ENCODE peak calls at places on chromosomes 3 and 15, in four cellular contexts. O, Z, V and Q are unnamed samples.

GRCh38 chr3:16474304-16474703 is 39.2 kb downstream of the RFTN1 start:
- DNase-seq in V (no peak), O (no peak), Z (no peak), Q (no peak)

GRCh38 chr15:31396881-31397560 is 70.4 kb downstream of the KLF13 start:
- DNase-seq in Z (peak), V (peak), O (peak), Q (peak)

GRCh38 chr3:74607803-74608202 is 6.7 kb downstream of the CNTN3 start:
- DNase-seq in V (no peak), O (no peak), Z (no peak), Q (no peak)

GRCh38 chr15:98850991-98851776 is 156.4 kb downstream of the PGPEP1L start:
- DNase-seq in V (peak), O (peak), Z (peak), Q (peak)

GRCh38 chr3:183265713-183266417 is 12.8 kb downstream of the B3GNT5 start:
- DNase-seq in V (no peak), O (no peak), Z (no peak), Q (no peak)

GRCh38 chr3:53328750-53329149 is 18.6 kb downstream of the DCP1A start:
- DNase-seq in V (no peak), O (no peak), Z (peak), Q (no peak)

GRCh38 chr15:77548608-77549551 is 83.8 kb downstream of the LINGO1 start:
- DNase-seq in O (no peak), V (no peak), Z (no peak), Q (no peak)

GRCh38 chr3:16484216-16484615 is 29.3 kb downstream of the RFTN1 start:
- DNase-seq in Z (no peak), V (no peak), O (no peak), Q (no peak)

GRCh38 chr3:66133050-66133757 is 87.6 kb upstream of the SLC25A26 start:
- DNase-seq in V (no peak), Z (no peak), O (no peak), Q (no peak)

GRCh38 chr3:176739169-176739568 is 458.1 kb downstream of the TBL1XR1 start:
- DNase-seq in V (no peak), O (no peak), Z (no peak), Q (no peak)
- TF ChIP-seq TEAD4 in V (no peak), O (no peak), Z (no peak), Q (no peak)

GRCh38 chr3:186187876-186188275 is 79.0 kb upstream of the ETV5 start:
- DNase-seq in Z (no peak), O (no peak), V (no peak), Q (no peak)

GRCh38 chr3:186189492-186189891 is 80.6 kb upstream of the ETV5 start:
- DNase-seq in Z (no peak), V (no peak), O (no peak), Q (no peak)

GRCh38 chr3:186194451-186194811 is 85.5 kb upstream of the ETV5 start:
- DNase-seq in O (no peak), V (no peak), Z (no peak), Q (no peak)

GRCh38 chr3:186193534-186194450 is 84.9 kb upstream of the ETV5 start:
- DNase-seq in O (no peak), Z (peak), V (peak), Q (peak)

GRCh38 chr3:186192823-186193222 is 83.9 kb upstream of the ETV5 start:
- DNase-seq in O (no peak), V (no peak), Z (no peak), Q (no peak)
- TF ChIP-seq TEAD4 in O (no peak), V (no peak), Z (no peak), Q (no peak)

DNA sequence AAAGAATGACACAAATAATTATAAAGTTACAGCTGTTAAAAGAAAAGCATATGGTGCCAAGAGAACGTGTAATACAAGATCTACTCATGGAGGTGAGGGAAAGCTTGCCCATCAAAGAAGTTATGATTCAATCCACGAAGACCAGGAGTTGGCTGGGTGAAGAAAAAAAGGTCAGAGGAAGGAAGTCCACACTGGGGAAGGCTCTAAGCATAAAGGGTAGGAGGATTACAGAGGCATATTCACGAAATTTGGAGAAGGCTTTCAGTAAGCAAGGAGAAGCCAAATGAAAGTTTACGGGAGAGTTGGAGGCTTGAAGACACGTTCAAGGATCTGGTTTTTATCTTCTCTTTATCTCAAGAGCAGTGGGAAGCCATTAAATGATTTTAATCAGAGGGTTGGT is 1.8 kb upstream of the TGFBR2 start:
- DNase-seq in Z (no peak), V (no peak), O (no peak), Q (no peak)
- TF ChIP-seq TEAD4 in Z (no peak), V (no peak), O (no peak), Q (no peak)

DNA sequence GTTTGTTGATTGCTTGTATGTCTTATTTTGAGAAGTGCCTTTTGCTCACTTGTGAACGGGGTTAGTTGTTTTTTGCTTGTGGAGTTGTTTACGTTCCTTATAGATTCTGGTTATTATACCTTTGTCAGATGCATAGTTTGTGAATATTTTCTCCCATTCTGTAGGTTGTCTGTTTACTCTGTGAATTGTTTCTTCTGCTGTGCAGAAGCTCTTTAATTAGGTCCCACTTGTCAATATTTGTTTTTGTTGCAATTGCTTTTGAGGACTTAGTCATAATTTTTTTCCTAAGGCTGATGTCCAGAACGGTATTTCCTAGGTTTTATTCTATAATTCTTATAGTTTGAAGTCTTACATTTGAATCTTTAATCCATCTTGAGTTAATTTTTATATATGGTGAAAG is 285.3 kb upstream of the GADL1 start:
- DNase-seq in O (no peak), V (no peak), Z (no peak), Q (no peak)
- TF ChIP-seq TEAD4 in O (no peak), V (no peak), Z (no peak), Q (no peak)